ENCODE peak calls at places on chromosomes 5 and 9, in seven cellular contexts. T is ELF-1, Q is EH, K is NCI-H524 treated with DMSO at 0.1 percent for 48 hours, J is KBM-7, E is astrocyte, Z is DMS153. W is an unnamed sample.

GRCh38 chr9:137408651-137409405 is 14.1 kb downstream of the EXD3 start:
- DNase-seq in K (no peak), Q (no peak), E (no peak), Z (no peak), J (no peak), T (no peak), W (no peak)

GRCh38 chr9:83966209-83966582 is 13.8 kb downstream of the HNRNPK start:
- DNase-seq in Q (no peak), Z (no peak), J (no peak), T (no peak), K (no peak), E (no peak), W (no peak)

GRCh38 chr5:111144352-111144930 is 52.3 kb downstream of the WDR36 start:
- DNase-seq in Q (no peak), K (no peak), T (no peak), J (no peak), E (no peak), Z (no peak), W (no peak)

GRCh38 chr5:57841671-57842375 is 359.2 kb upstream of the ACTBL2 start:
- DNase-seq in J (no peak), Q (peak; percentile 99), T (peak; percentile 85), K (no peak), Z (no peak), E (peak; percentile 99), W (no peak)

GRCh38 chr5:57185301-57185700 is 11.4 kb downstream of the GPBP1 start:
- DNase-seq in T (no peak), E (no peak), J (no peak), Q (no peak), K (no peak), Z (no peak), W (no peak)

GRCh38 chr5:522899-523657 is 1.2 kb downstream of the SLC9A3 start:
- DNase-seq in K (peak; percentile 39), Z (peak; percentile 44), J (no peak), E (no peak), T (peak; percentile 65), Q (no peak), W (no peak)

GRCh38 chr5:126370796-126371718 is 52.2 kb upstream of the GRAMD2B start:
- DNase-seq in Q (peak; percentile 80), Z (no peak), K (no peak), T (no peak), J (no peak), E (peak; percentile 71), W (no peak)

GRCh38 chr9:98536542-98537173 is 172.1 kb downstream of the GABBR2 start:
- DNase-seq in Q (no peak), T (peak; percentile 49), E (no peak), K (no peak), Z (no peak), J (peak; percentile 60), W (no peak)

GRCh38 chr5:54837939-54838457 is 147.4 kb downstream of the ESM1 start:
- DNase-seq in T (no peak), E (no peak), K (no peak), Z (no peak), Q (no peak), J (no peak), W (no peak)

GRCh38 chr5:68303754-68304420 is 88.3 kb downstream of the PIK3R1 start:
- DNase-seq in E (no peak), Q (no peak), K (no peak), Z (no peak), J (no peak), T (no peak), W (no peak)

GRCh38 chr5:34475249-34475966 is 180.7 kb upstream of the RAI14 start:
- DNase-seq in T (peak; percentile 88), Z (no peak), J (no peak), E (no peak), Q (no peak), K (no peak), W (no peak)

GRCh38 chr9:75992480-75993206 is 102.2 kb downstream of the PCSK5 start:
- DNase-seq in E (no peak), Z (no peak), K (no peak), Q (no peak), T (no peak), J (no peak), W (no peak)

GRCh38 chr5:82388186-82388585 is 110.0 kb upstream of the RPS23 start:
- DNase-seq in T (no peak), E (peak; percentile 97), Q (peak; percentile 97), Z (no peak), K (no peak), J (no peak), W (no peak)

GRCh38 chr5:76403963-76404693 is 1.0 kb downstream of the IQGAP2 start:
- DNase-seq in K (no peak), E (no peak), T (peak; percentile 87), Z (no peak), Q (no peak), J (no peak), W (no peak)

GRCh38 chr5:157971466-157972324 is 112.8 kb upstream of the CLINT1 start:
- DNase-seq in Q (no peak), E (no peak), Z (no peak), J (no peak), K (peak; percentile 48), T (peak; percentile 65), W (no peak)

GRCh38 chr5:15664961-15665360 is 165.0 kb downstream of the FBXL7 start:
- DNase-seq in K (no peak), E (peak; percentile 44), Q (peak; percentile 83), J (no peak), T (no peak), Z (no peak), W (no peak)

GRCh38 chr5:63128018-63128417 is 549.4 kb downstream of the LRRC70 start:
- DNase-seq in T (no peak), E (no peak), K (no peak), Z (no peak), J (no peak), Q (no peak), W (no peak)

GRCh38 chr9:22216730-22217160 is 207.6 kb upstream of the CDKN2B start:
- DNase-seq in Q (peak; percentile 80), Z (no peak), K (no peak), T (no peak), E (peak; percentile 64), J (no peak), W (no peak)

GRCh38 chr5:79133121-79133656 is 21.6 kb downstream of the BHMT start:
- DNase-seq in J (peak; percentile 84), K (no peak), T (no peak), Q (peak; percentile 52), E (peak; percentile 8), Z (peak; percentile 5), W (no peak)

GRCh38 chr5:151924564-151925395 is at the start of gene GLRA1:
- DNase-seq in J (peak; percentile 61), K (no peak), E (peak; percentile 31), Z (no peak), T (peak; percentile 87), Q (peak; percentile 48), W (no peak)

GRCh38 chr5:177605078-177605477 is 5.1 kb downstream of the B4GALT7 start:
- DNase-seq in J (no peak), T (no peak), K (no peak), E (no peak), Q (no peak), Z (no peak), W (no peak)

GRCh38 chr9:27247756-27248155 is 49.2 kb downstream of the EQTN start:
- DNase-seq in E (peak; percentile 50), J (peak; percentile 56), T (peak; percentile 9), Q (peak; percentile 44), K (no peak), Z (no peak), W (peak; percentile 42)

GRCh38 chr5:42005561-42006153 is 80.6 kb downstream of the FBXO4 start:
- DNase-seq in K (no peak), Q (peak; percentile 28), J (peak; percentile 32), E (peak; percentile 3), T (no peak), Z (no peak), W (no peak)

GRCh38 chr5:115170128-115170923 is 618 bp upstream of the TRIM36 start:
- DNase-seq in J (peak; percentile 66), T (peak; percentile 73), K (no peak), E (no peak), Q (no peak), Z (no peak), W (no peak)

GRCh38 chr9:35760651-35761050 is 6.6 kb upstream of the MSMP start:
- DNase-seq in J (peak; percentile 42), E (peak; percentile 65), K (no peak), T (no peak), Z (peak; percentile 59), Q (peak; percentile 60), W (no peak)

GRCh38 chr9:98085955-98086354 is 29.4 kb downstream of the NANS start:
- DNase-seq in J (no peak), Z (no peak), T (peak; percentile 68), Q (no peak), K (peak; percentile 34), E (no peak), W (no peak)

W was measured in head of caudate nucleus.